ENCODE peak calls at places on chromosomes 1 and 21, in four cellular contexts. V is PC-9, F is NCI-H1930, U is GM10248. N is an unnamed sample.

GRCh38 chr1:206892351-206892984 is 4.8 kb upstream of the IL24 start:
- DNase-seq in F (no peak), V (no peak), U (no peak), N (no peak)

GRCh38 chr1:151611288-151611790 is 511 bp upstream of the SNX27 start:
- DNase-seq in U (no peak), V (peak; percentile 36), F (no peak), N (no peak)

GRCh38 chr1:62396871-62397270 is 40.0 kb upstream of the USP1 start:
- DNase-seq in F (no peak), U (no peak), V (no peak), N (no peak)

GRCh38 chr1:65568285-65568684 is 147.8 kb downstream of the LEPR start:
- DNase-seq in F (no peak), U (no peak), V (no peak), N (no peak)

GRCh38 chr1:24541711-24542346 is 14.1 kb upstream of the NCMAP start:
- DNase-seq in F (peak; percentile 17), U (no peak), V (no peak), N (no peak)

GRCh38 chr1:184945034-184945433 is 29.3 kb downstream of the NIBAN1 start:
- DNase-seq in V (no peak), U (peak; percentile 52), F (no peak), N (peak; percentile 12)

GRCh38 chr21:26003428-26003827 is 167.1 kb downstream of the APP start:
- DNase-seq in U (no peak), F (no peak), V (no peak), N (no peak)

GRCh38 chr1:111436726-111437125 is 9.2 kb upstream of the OVGP1 start:
- DNase-seq in V (no peak), U (no peak), F (no peak), N (no peak)

GRCh38 chr1:235919797-235920475 is 53.2 kb upstream of the LYST start:
- DNase-seq in F (no peak), U (no peak), V (peak; percentile 64), N (peak; percentile 75)

GRCh38 chr1:154847891-154848290 is 22.2 kb downstream of the KCNN3 start:
- DNase-seq in U (no peak), F (no peak), V (no peak), N (no peak)

GRCh38 chr1:87170151-87170550 is 158.5 kb upstream of the LMO4 start:
- DNase-seq in V (no peak), F (no peak), U (no peak), N (no peak)

GRCh38 chr1:30756206-30756544 is 1.4 kb downstream of the LAPTM5 start:
- DNase-seq in V (no peak), F (no peak), U (no peak), N (no peak)

GRCh38 chr1:197141556-197141955 is 4.9 kb downstream of the ASPM start:
- DNase-seq in U (no peak), V (no peak), F (no peak), N (no peak)

GRCh38 chr1:151485685-151486255 is 25.4 kb upstream of the CGN start:
- DNase-seq in V (no peak), F (peak; percentile 18), U (no peak), N (no peak)

GRCh38 chr1:245898581-245898980 is 608.5 kb downstream of the SMYD3 start:
- DNase-seq in F (no peak), V (no peak), U (no peak), N (no peak)

GRCh38 chr1:22228505-22228911 is 85.6 kb upstream of the WNT4 start:
- DNase-seq in U (no peak), F (no peak), V (no peak), N (no peak)

GRCh38 chr1:17011439-17012307 is at the start of gene ATP13A2:
- DNase-seq in V (peak; percentile 88), F (peak; percentile 89), U (peak; percentile 93), N (peak; percentile 85)

GRCh38 chr1:155913969-155914757 is 3.0 kb upstream of the RIT1 start:
- DNase-seq in V (no peak), F (no peak), U (no peak), N (no peak)

GRCh38 chr1:983736-984475 is 2.0 kb upstream of the PERM1 start:
- DNase-seq in F (peak; percentile 46), V (peak; percentile 55), U (peak; percentile 85), N (no peak)

GRCh38 chr21:27425172-27425571 is 458.3 kb upstream of the ADAMTS5 start:
- DNase-seq in U (no peak), V (no peak), F (no peak), N (no peak)

GRCh38 chr1:204294371-204294770 is 65.4 kb downstream of the PLEKHA6 start:
- DNase-seq in U (no peak), V (peak; percentile 49), F (no peak), N (peak; percentile 56)

GRCh38 chr1:24870551-24871195 is 59.4 kb downstream of the RUNX3 start:
- DNase-seq in U (peak; percentile 58), V (no peak), F (no peak), N (no peak)

GRCh38 chr1:195590649-195591048 is 1017.6 kb downstream of the KCNT2 start:
- DNase-seq in F (no peak), U (no peak), V (no peak), N (no peak)

GRCh38 chr1:243725846-243726245 is 124.2 kb downstream of the AKT3 start:
- DNase-seq in U (no peak), F (no peak), V (no peak), N (no peak)

GRCh38 chr1:40932004-40932403 is 47.5 kb upstream of the CTPS1 start:
- DNase-seq in F (no peak), U (no peak), V (peak; percentile 65), N (peak; percentile 97)

GRCh38 chr1:7617826-7618225 is 153.3 kb upstream of the VAMP3 start:
- DNase-seq in V (no peak), U (no peak), F (no peak), N (no peak)

GRCh38 chr1:157405662-157406061 is 146.7 kb downstream of the FCRL5 start:
- DNase-seq in V (no peak), U (no peak), F (no peak), N (no peak)

GRCh38 chr1:32899586-32900296 is 1.4 kb downstream of the TMEM54 start:
- DNase-seq in U (no peak), F (no peak), V (no peak), N (no peak)

GRCh38 chr1:22850681-22851080 is 122.0 kb downstream of the LACTBL1 start:
- DNase-seq in U (no peak), V (peak; percentile 46), F (no peak), N (peak; percentile 81)

GRCh38 chr1:91776068-91776794 is 109.7 kb downstream of the TGFBR3 start:
- DNase-seq in F (no peak), U (no peak), V (no peak), N (no peak)

GRCh38 chr1:223233410-223234163 is 90.5 kb upstream of the TLR5 start:
- DNase-seq in F (no peak), V (peak; percentile 51), U (no peak), N (peak; percentile 13)

GRCh38 chr1:115432061-115432460 is 94.0 kb upstream of the NGF start:
- DNase-seq in V (no peak), U (no peak), F (no peak), N (no peak)

GRCh38 chr1:17108786-17109185 is 10.5 kb downstream of the PADI2 start:
- DNase-seq in V (no peak), U (no peak), F (no peak), N (no peak)

GRCh38 chr1:240033406-240033805 is 58.3 kb upstream of the FMN2 start:
- DNase-seq in F (no peak), V (no peak), U (no peak), N (no peak)

GRCh38 chr1:247373721-247374141 is 42.1 kb upstream of the ZNF496 start:
- DNase-seq in U (peak; percentile 29), F (no peak), V (no peak), N (peak; percentile 17)

GRCh38 chr1:12166834-12167492 is at the start of gene TNFRSF1B:
- DNase-seq in U (peak; percentile 93), F (peak; percentile 12), V (peak; percentile 55), N (peak; percentile 61)

GRCh38 chr1:226248091-226248490 is 24.6 kb downstream of the MIXL1 start:
- DNase-seq in V (no peak), F (no peak), U (no peak), N (peak; percentile 24)

GRCh38 chr1:64828829-64829228 is 84.0 kb downstream of the RAVER2 start:
- DNase-seq in U (peak; percentile 17), F (no peak), V (no peak), N (peak; percentile 29)

GRCh38 chr1:60978421-60979357 is 103.7 kb upstream of the NFIA start:
- DNase-seq in F (no peak), V (peak; percentile 26), U (peak; percentile 27), N (peak; percentile 67)

GRCh38 chr1:232579958-232580705 is 49.8 kb downstream of the SIPA1L2 start:
- DNase-seq in U (no peak), F (no peak), V (no peak), N (no peak)